ENCODE peak calls at places on chromosomes 2 and 18, in five cellular contexts. One of them, this sample, is unnamed.

GRCh38 chr18:46332956-46333355 is 228.8 kb downstream of the HAUS1 start:
- DNase-seq in HL-60: peak
- DNase-seq in IMR-90: no peak
- DNase-seq in sigmoid colon: no peak
- DNase-seq in adrenal gland: no peak
- DNase-seq in this sample: no peak

GRCh38 chr2:73614997-73615396 is 27.2 kb downstream of the NAT8 start:
- DNase-seq in HL-60: no peak
- DNase-seq in IMR-90: no peak
- DNase-seq in sigmoid colon: no peak
- DNase-seq in adrenal gland: no peak
- DNase-seq in this sample: no peak

GRCh38 chr2:219946021-219946420 is 318.6 kb downstream of the SLC4A3 start:
- DNase-seq in HL-60: no peak
- DNase-seq in IMR-90: no peak
- DNase-seq in sigmoid colon: no peak
- DNase-seq in adrenal gland: no peak
- DNase-seq in this sample: no peak

GRCh38 chr2:196939381-196939780 is 12.9 kb upstream of the PGAP1 start:
- DNase-seq in HL-60: no peak
- DNase-seq in IMR-90: peak
- DNase-seq in sigmoid colon: no peak
- DNase-seq in adrenal gland: no peak
- DNase-seq in this sample: no peak

GRCh38 chr2:60092781-60093180 is 460.7 kb downstream of the BCL11A start:
- DNase-seq in HL-60: no peak
- DNase-seq in IMR-90: no peak
- DNase-seq in sigmoid colon: no peak
- DNase-seq in adrenal gland: no peak
- DNase-seq in this sample: no peak

GRCh38 chr2:108459441-108459840 is 10.4 kb downstream of the GCC2 start:
- DNase-seq in HL-60: no peak
- DNase-seq in IMR-90: peak
- DNase-seq in sigmoid colon: no peak
- DNase-seq in adrenal gland: no peak
- DNase-seq in this sample: no peak

GRCh38 chr2:127662937-127663565 is 12.3 kb downstream of the LIMS2 start:
- DNase-seq in HL-60: no peak
- DNase-seq in IMR-90: no peak
- DNase-seq in sigmoid colon: peak
- DNase-seq in adrenal gland: no peak
- DNase-seq in this sample: no peak

GRCh38 chr2:64489081-64489761 is 34.9 kb upstream of the AFTPH start:
- DNase-seq in HL-60: no peak
- DNase-seq in IMR-90: no peak
- DNase-seq in sigmoid colon: no peak
- DNase-seq in adrenal gland: no peak
- DNase-seq in this sample: no peak

DNA sequence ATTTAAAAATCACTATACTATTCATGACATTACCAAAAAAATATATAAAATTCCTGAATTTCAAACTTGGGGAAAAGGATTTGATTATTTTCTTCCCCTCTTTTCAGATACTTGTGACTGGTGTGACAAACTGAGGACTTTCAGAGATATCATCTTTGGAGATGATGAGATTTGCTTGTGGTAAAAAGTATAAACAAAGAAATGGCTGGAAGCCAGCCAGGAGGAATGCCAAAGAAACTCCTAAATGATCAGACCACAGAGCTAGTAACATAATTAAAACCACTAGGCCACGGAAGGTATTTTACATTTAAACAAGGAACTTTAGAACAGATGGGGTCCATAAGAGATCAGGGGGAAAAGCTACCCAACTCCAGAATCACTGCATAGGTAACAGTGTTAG is 58.7 kb downstream of the PIGN start:
- DNase-seq in HL-60: no peak
- DNase-seq in IMR-90: peak
- DNase-seq in sigmoid colon: no peak
- DNase-seq in adrenal gland: no peak
- DNase-seq in this sample: no peak
- H3K27ac ChIP-seq in HL-60: no peak
- H3K27ac ChIP-seq in IMR-90: no peak
- H3K27ac ChIP-seq in sigmoid colon: no peak
- H3K27ac ChIP-seq in adrenal gland: no peak
- H3K27ac ChIP-seq in this sample: no peak

GRCh38 chr2:239331560-239331959 is 69.3 kb downstream of the HDAC4 start:
- DNase-seq in HL-60: no peak
- DNase-seq in IMR-90: no peak
- DNase-seq in sigmoid colon: no peak
- DNase-seq in adrenal gland: no peak
- DNase-seq in this sample: no peak
- H3K27ac ChIP-seq in HL-60: no peak
- H3K27ac ChIP-seq in IMR-90: peak
- H3K27ac ChIP-seq in sigmoid colon: peak
- H3K27ac ChIP-seq in adrenal gland: no peak
- H3K27ac ChIP-seq in this sample: no peak

GRCh38 chr2:29015701-29016470 is 34.8 kb downstream of the TOGARAM2 start:
- DNase-seq in HL-60: no peak
- DNase-seq in IMR-90: no peak
- DNase-seq in sigmoid colon: no peak
- DNase-seq in adrenal gland: peak
- DNase-seq in this sample: no peak
- H3K27ac ChIP-seq in HL-60: no peak
- H3K27ac ChIP-seq in IMR-90: no peak
- H3K27ac ChIP-seq in sigmoid colon: no peak
- H3K27ac ChIP-seq in adrenal gland: no peak
- H3K27ac ChIP-seq in this sample: peak

DNA sequence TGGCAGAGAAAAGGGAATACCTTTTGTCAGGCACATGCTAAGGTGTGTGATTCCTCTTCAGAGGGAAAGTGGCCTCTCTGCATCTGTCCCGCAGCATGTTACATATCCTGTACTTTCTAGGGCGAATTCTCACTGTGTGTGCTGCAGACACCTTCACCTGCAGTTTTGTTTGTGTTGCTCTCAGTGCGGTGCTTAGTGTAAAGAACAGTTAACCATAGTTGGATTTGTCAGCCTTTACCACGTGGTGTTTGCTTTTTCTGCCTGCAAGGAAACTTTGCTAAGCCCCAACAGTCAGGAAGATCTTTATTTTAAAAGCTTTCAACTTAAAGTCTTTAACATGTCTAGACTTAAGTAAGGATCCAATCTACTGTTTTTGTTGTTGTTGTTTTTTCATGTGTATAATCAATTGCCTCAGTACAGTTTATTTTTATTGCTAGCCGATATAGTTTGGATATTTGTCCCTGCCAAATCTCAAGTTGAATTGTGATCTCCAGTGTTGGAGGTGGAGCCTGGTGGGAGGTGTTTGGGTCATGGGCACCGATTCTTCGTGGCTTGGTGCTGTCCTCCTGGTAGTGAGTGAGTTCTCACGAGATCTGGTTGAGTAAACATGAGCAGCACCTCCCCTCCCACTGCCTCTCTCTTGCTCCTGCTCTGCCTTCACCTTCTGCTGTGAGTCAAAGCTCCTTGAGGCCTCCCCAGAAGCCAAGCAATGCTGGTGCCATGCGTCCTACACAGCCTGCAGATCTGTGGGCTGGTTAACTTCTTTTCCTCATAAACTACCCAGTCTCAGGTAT is 90.6 kb downstream of the SNTG2 start:
- DNase-seq in HL-60: no peak
- DNase-seq in IMR-90: no peak
- DNase-seq in sigmoid colon: no peak
- DNase-seq in adrenal gland: no peak
- DNase-seq in this sample: no peak
- H3K27ac ChIP-seq in HL-60: no peak
- H3K27ac ChIP-seq in IMR-90: no peak
- H3K27ac ChIP-seq in sigmoid colon: no peak
- H3K27ac ChIP-seq in adrenal gland: no peak
- H3K27ac ChIP-seq in this sample: no peak

DNA sequence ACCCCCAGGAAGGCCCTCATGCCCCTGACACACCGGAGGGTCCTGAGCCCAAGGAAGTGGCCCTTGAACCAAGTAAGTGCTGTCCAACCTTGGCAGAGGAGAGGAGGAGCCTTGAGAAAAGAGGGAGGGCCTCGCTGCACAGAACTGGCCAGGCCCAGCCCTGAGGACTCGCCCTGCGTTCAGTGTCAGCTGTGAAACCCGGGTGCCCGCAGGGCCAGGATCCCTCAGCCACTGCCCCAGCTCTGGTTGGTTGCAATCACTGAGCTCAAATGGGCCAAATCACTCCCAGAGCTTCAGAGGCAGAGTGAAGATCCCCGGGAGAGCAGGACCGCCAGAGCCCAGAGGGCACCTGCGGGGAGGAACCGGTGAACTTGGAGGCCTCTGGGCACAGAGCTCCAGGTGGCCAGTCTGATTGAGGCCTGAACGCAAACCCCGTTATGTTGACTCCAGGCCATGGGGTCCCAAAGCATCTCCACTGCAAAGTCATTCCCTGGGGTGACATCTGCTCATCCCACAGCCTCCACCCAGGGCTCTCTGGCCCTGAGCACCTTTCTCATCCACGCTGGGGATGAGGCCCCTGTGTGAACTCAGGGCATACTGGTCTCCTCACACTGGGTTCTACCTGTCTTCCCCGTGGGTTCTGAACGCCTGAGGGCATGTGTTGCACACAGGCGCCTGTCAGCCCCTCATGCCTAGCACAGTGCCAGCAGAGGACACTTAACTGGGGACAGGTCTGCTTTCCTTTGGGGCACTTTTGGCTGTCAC is 11.9 kb downstream of the GBX2 start:
- DNase-seq in HL-60: no peak
- DNase-seq in IMR-90: no peak
- DNase-seq in sigmoid colon: peak
- DNase-seq in adrenal gland: no peak
- DNase-seq in this sample: no peak
- H3K27ac ChIP-seq in HL-60: no peak
- H3K27ac ChIP-seq in IMR-90: no peak
- H3K27ac ChIP-seq in sigmoid colon: no peak
- H3K27ac ChIP-seq in adrenal gland: no peak
- H3K27ac ChIP-seq in this sample: no peak

GRCh38 chr2:121367246-121367900 is 82.4 kb upstream of the TFCP2L1 start:
- DNase-seq in HL-60: no peak
- DNase-seq in IMR-90: no peak
- DNase-seq in sigmoid colon: no peak
- DNase-seq in adrenal gland: no peak
- DNase-seq in this sample: no peak
- H3K27ac ChIP-seq in HL-60: no peak
- H3K27ac ChIP-seq in IMR-90: no peak
- H3K27ac ChIP-seq in sigmoid colon: no peak
- H3K27ac ChIP-seq in adrenal gland: no peak
- H3K27ac ChIP-seq in this sample: no peak